ENCODE peak calls at places on chromosomes 2 and 18, in four cellular contexts. A is nephron progenitor cell, Z is retina, M is fibroblast of mammary gland. X is an unnamed sample.

GRCh38 chr2:233498126-233498525 is 68.5 kb downstream of the USP40 start:
- DNase-seq in A (no peak), Z (no peak), M (no peak), X (no peak)

GRCh38 chr2:121266543-121267106 is 18.4 kb downstream of the TFCP2L1 start:
- DNase-seq in A (no peak), Z (no peak), M (peak; percentile 4), X (no peak)

GRCh38 chr2:56185582-56186046 is 1.8 kb downstream of the CCDC85A start:
- DNase-seq in A (peak; percentile 36), Z (peak; percentile 77), M (no peak), X (peak; percentile 72)

GRCh38 chr18:58225101-58225500 is 181.1 kb downstream of the NEDD4L start:
- DNase-seq in A (no peak), Z (no peak), M (peak; percentile 40), X (no peak)

GRCh38 chr2:154400891-154401290 is 297.6 kb upstream of the KCNJ3 start:
- DNase-seq in A (no peak), Z (no peak), M (no peak), X (no peak)

GRCh38 chr2:234245945-234246344 is 195.4 kb downstream of the SPP2 start:
- DNase-seq in A (no peak), Z (peak; percentile 18), M (peak; percentile 93), X (no peak)

GRCh38 chr2:147952118-147952517 is 68.4 kb downstream of the ORC4 start:
- DNase-seq in A (no peak), Z (no peak), M (no peak), X (no peak)

GRCh38 chr18:71131918-71132317 is 843.1 kb downstream of the SOCS6 start:
- DNase-seq in A (no peak), Z (no peak), M (no peak), X (no peak)

GRCh38 chr2:211564441-211564840 is 974.2 kb downstream of the ERBB4 start:
- DNase-seq in A (no peak), Z (no peak), M (no peak), X (no peak)

GRCh38 chr2:233792720-233793119 is 14.6 kb downstream of the MROH2A start:
- DNase-seq in A (no peak), Z (no peak), M (no peak), X (no peak)

GRCh38 chr2:13819896-13820295 is 812.6 kb upstream of the LRATD1 start:
- DNase-seq in A (no peak), Z (no peak), M (peak; percentile 21), X (no peak)

GRCh38 chr18:79982736-79983135 is 5.6 kb downstream of the TXNL4A start:
- DNase-seq in A (no peak), Z (no peak), M (peak; percentile 45), X (no peak)

GRCh38 chr2:188159484-188159883 is 132.2 kb upstream of the GULP1 start:
- DNase-seq in A (no peak), Z (no peak), M (no peak), X (no peak)

GRCh38 chr2:136118819-136119716 is 1.1 kb upstream of the CXCR4 start:
- DNase-seq in A (peak; percentile 81), Z (peak; percentile 80), M (no peak), X (peak; percentile 68)

X was measured in left kidney.